ENCODE peak calls at places on chromosomes 7 and 10, in four cellular contexts. B is spleen, G is AG10803, C is HCT116. K is an unnamed sample.

GRCh38 chr7:140165422-140165821 is 11.4 kb downstream of the KDM7A start:
- DNase-seq in B (no peak), G (peak), C (peak), K (no peak)

GRCh38 chr7:38929460-38930171 is 20.6 kb upstream of the VPS41 start:
- DNase-seq in B (no peak), G (peak), C (no peak), K (no peak)

GRCh38 chr7:131011437-131011752 is 277.4 kb upstream of the KLF14 start:
- DNase-seq in B (peak), G (no peak), C (no peak), K (no peak)

GRCh38 chr7:151424799-151425198 is 15.0 kb upstream of the WDR86 start:
- DNase-seq in B (peak), G (peak), C (no peak), K (no peak)

GRCh38 chr7:102258749-102259107 is 27.9 kb upstream of the SH2B2 start:
- DNase-seq in B (no peak), G (peak), C (no peak), K (no peak)

GRCh38 chr7:71021049-71021448 is 110.9 kb upstream of the GALNT17 start:
- DNase-seq in B (no peak), G (no peak), C (no peak), K (no peak)

GRCh38 chr7:19677201-19677600 is 31.6 kb downstream of the POLR1F start:
- DNase-seq in B (no peak), G (peak), C (no peak), K (no peak)

GRCh38 chr10:92405006-92405924 is 114.3 kb downstream of the MARCHF5 start:
- DNase-seq in B (no peak), G (no peak), C (no peak), K (no peak)

GRCh38 chr7:31407277-31407676 is 66.8 kb upstream of the NEUROD6 start:
- DNase-seq in B (no peak), G (no peak), C (no peak), K (no peak)

GRCh38 chr7:7577888-7578287 is 11.2 kb downstream of the MIOS start:
- DNase-seq in B (no peak), G (no peak), C (no peak), K (no peak)

GRCh38 chr7:148368562-148368961 is 222.0 kb upstream of the C7orf33 start:
- DNase-seq in B (no peak), G (no peak), C (no peak), K (no peak)

DNA sequence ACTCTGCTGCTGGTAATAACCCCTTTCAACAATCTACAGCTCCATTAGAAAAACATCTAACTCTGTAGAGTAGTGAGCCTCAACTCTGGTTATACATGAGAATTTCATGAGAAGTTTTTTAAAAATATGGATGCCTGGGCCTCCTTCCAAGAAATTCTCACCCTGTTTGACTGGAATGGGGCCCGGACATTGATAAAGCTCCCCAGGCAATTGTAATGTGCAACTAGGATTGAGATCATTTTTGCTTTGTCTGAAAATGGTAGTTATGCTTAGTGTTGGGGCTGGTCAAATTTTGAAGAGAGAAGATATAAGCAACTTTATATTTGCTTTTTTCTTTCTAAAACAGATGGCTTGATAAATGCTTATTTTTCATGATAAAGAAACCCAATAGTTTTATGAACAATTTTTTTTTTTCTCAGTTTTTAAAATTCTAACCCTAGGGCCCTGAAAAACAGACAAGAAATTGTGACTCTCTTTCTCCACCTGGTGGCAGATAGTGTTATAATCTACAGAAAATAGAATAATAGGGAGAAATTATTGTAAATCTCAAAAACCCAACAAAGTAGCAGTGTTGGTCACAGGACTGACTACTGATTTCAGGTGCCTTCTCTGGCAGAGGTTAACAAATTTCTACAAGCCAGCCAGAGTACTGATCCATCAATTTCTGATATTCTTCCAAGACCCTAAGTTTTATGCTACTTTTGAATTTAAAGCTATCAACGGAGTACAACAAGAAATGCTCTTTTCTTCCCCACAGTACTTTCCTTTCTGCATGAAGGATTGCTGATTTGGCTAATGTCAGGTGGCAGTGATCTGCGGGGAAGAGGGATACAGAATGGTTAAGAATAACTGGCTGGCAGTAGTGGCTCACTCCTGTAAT is 174.8 kb downstream of the DKK1 start:
- DNase-seq in B (no peak), G (peak), C (no peak), K (no peak)
- TF ChIP-seq CTCF in B (no peak), G (peak), C (peak), K (peak)

GRCh38 chr10:74988787-74989574 is 122.5 kb upstream of the SAMD8 start:
- DNase-seq in B (no peak), G (peak), C (no peak), K (no peak)
- TF ChIP-seq CTCF in B (no peak), G (no peak), C (no peak), K (no peak)

DNA sequence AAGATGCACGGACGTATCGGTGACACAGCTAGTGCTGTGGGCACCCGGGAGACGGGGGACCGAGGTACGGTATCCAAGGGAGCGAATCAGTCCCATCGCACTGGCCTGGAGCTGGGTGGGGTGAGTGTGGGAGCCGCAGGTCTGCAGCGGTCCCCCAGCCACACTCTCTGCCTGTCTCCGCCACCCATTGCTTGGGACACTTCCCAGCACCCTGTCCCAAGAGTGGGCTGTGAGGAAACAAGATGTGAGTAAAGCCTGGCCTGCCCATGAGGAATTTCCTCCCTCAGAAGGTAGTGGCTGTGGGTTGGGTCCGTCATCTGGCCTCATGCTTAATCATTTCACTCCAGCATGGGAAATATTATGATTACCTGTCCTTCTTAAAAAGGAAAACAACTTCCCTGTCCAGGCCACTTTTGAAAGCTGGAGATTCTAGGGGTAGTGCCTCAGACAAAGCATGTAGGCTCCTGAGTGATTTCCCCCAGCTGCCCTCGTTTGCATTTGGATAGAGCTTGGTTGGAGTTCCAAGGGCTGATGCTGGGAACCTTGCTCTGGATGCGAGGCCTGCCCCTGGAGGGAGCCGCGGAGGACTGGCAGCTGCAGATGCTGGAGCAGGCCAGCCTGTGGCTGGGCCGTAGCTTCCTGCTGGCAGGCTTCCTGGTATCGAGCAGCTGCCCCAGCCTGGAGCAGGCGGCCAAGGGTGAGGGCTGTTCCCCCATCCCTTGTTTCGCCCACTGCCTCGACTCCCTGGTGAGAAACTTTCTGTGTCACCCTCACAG is 6.2 kb upstream of the ACTR3C start:
- DNase-seq in B (no peak), G (no peak), C (no peak), K (no peak)
- TF ChIP-seq CTCF in B (no peak), G (no peak), C (no peak), K (no peak)

DNA sequence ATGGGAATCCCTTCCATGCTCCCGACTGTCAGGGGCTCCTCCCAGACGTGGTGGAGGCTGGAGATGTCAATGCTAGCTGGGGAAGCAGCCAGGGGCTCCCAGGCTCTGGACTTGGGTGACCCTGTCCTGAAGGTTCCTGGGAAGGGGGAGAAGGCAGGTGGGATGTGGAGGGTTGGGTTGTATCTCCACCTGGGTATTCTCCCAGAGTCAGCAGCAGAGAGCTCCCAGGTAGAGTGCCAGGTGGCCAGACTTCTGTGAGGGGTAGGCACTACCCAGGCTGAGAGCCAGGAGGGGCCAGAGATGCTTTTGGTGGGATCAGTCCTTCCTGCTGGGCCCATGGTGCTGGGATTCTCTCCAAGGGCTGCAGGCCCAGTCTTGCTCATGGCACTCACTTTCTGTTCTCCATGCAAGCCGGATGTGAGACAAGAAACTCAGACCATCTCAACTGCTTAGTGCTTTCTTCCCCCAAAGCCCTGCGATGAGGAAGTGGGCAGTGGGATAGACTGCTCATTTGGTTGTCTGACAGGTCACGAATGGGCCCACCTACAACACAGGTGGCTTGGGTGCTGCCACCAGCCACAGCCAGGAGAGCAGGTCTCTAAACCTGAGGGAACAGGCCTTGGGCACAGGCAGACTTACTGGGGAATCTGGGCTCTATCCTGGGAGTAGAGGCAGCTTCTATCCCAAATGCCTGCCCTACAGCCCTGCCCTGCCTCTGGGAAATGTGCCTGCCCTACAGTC is 52.5 kb upstream of the CAMK2B start:
- DNase-seq in B (peak), G (no peak), C (no peak), K (no peak)
- TF ChIP-seq CTCF in B (no peak), G (no peak), C (no peak), K (no peak)

GRCh38 chr10:128295003-128295402 is 168.8 kb upstream of the MKI67 start:
- DNase-seq in B (no peak), G (no peak), C (no peak), K (no peak)
- TF ChIP-seq CTCF in B (no peak), G (no peak), C (peak), K (no peak)

K was measured in mesothelial cell of epicardium.